ENCODE peak calls at places on chromosome 19, in ten cellular contexts. M, N, B, X, R, Y, L, A, J and Z are unnamed samples. For H3K36me3 and H3K4me1, the result is how much of the 10 kb centered on the place peaks cover.

GRCh38 chr19:14517840-14518505 is at the start of gene DNAJB1:
- DNase-seq in A (peak), L (peak), N (peak), B (peak), R (peak), M (peak), Y (peak), J (peak), X (peak), Z (peak)

GRCh38 chr19:408441-409005 is 424 bp downstream of the C2CD4C start:
- DNase-seq in A (peak), M (no peak), L (no peak), J (no peak), N (no peak), R (no peak), B (no peak), Y (no peak), X (peak), Z (no peak)

GRCh38 chr19:39845172-39845571 is 1.0 kb downstream of the FBL start:
- DNase-seq in L (no peak), M (no peak), Y (no peak), A (no peak), N (no peak), B (no peak), R (no peak), J (no peak), X (no peak), Z (peak)

GRCh38 chr19:4636151-4636717 is 3.1 kb upstream of the TNFAIP8L1 start:
- DNase-seq in M (peak), L (no peak), A (peak), X (peak), R (peak), N (peak), Y (peak), J (peak), B (no peak), Z (peak)

GRCh38 chr19:55649579-55650557 is 1.9 kb downstream of the CCDC106 start:
- DNase-seq in B (no peak), A (no peak), J (no peak), Y (no peak), N (no peak), L (no peak), M (no peak), X (no peak), R (no peak), Z (no peak)

GRCh38 chr19:35889370-35890112 is 10.8 kb downstream of the NFKBID start:
- DNase-seq in R (no peak), B (no peak), M (no peak), X (no peak), L (no peak), N (no peak), A (no peak), J (no peak), Y (no peak), Z (no peak)

GRCh38 chr19:57888107-57888493 is 737 bp downstream of the ZNF814 start:
- DNase-seq in L (no peak), Y (no peak), R (no peak), N (no peak), M (no peak), B (no peak), A (no peak), X (no peak), J (peak), Z (no peak)

GRCh38 chr19:39070888-39071287 is 13.3 kb upstream of the ACP7 start:
- DNase-seq in Y (no peak), N (peak), B (no peak), R (no peak), J (no peak), L (no peak), A (no peak), M (no peak), X (no peak), Z (no peak)

GRCh38 chr19:2235396-2236284 is 489 bp downstream of the PLEKHJ1 start:
- DNase-seq in R (peak), L (peak), B (no peak), N (no peak), A (no peak), X (no peak), M (peak), Y (peak), J (peak), Z (no peak)

GRCh38 chr19:1284979-1285736 is 515 bp upstream of the EFNA2 start:
- DNase-seq in R (peak), N (no peak), B (no peak), M (no peak), A (peak), X (no peak), Y (no peak), L (no peak), J (no peak), Z (no peak)

GRCh38 chr19:41998246-41999020 is 4.4 kb upstream of the ATP1A3 start:
- DNase-seq in X (no peak), L (no peak), J (peak), M (peak), Y (peak), A (no peak), N (peak), B (no peak), R (peak), Z (no peak)

GRCh38 chr19:38036707-38037106 is 129.7 kb downstream of the SIPA1L3 start:
- DNase-seq in Y (no peak), A (no peak), J (no peak), B (no peak), X (no peak), M (no peak), L (no peak), R (no peak), N (no peak), Z (no peak)

GRCh38 chr19:42086770-42087550 is 11.0 kb downstream of the ZNF574 start:
- DNase-seq in M (no peak), X (no peak), R (no peak), L (no peak), A (no peak), Y (no peak), N (no peak), J (no peak), B (no peak), Z (no peak)

GRCh38 chr19:31175564-31176348 is 173.5 kb downstream of the TSHZ3 start:
- DNase-seq in N (no peak), Y (no peak), M (no peak), L (no peak), A (no peak), R (no peak), J (no peak), X (no peak), B (no peak), Z (no peak)

GRCh38 chr19:49214701-49215100 is 57.1 kb downstream of the TRPM4 start:
- DNase-seq in L (no peak), R (no peak), A (no peak), M (no peak), J (no peak), B (no peak), X (no peak), Y (no peak), N (no peak), Z (no peak)

GRCh38 chr19:29666634-29667389 is 1.6 kb downstream of the PLEKHF1 start:
- DNase-seq in L (no peak), X (peak), Y (peak), J (peak), B (peak), N (peak), R (peak), M (peak), A (peak), Z (peak)

GRCh38 chr19:58364127-58364526 is 1.6 kb upstream of the ZNF497 start:
- DNase-seq in N (no peak), X (no peak), R (no peak), L (no peak), B (no peak), J (no peak), M (no peak), A (no peak), Y (no peak), Z (no peak)

GRCh38 chr19:49556412-49557398 is 23.7 kb downstream of the NOSIP start:
- DNase-seq in B (no peak), Y (no peak), X (no peak), A (no peak), R (peak), J (peak), M (no peak), N (no peak), L (no peak), Z (no peak)

GRCh38 chr19:29076963-29077362 is 136.0 kb downstream of the UQCRFS1 start:
- DNase-seq in L (no peak), B (no peak), N (no peak), A (no peak), J (no peak), R (no peak), X (no peak), M (no peak), Y (no peak), Z (no peak)

GRCh38 chr19:40588926-40589569 is 12.1 kb upstream of the LTBP4 start:
- DNase-seq in R (no peak), B (no peak), X (no peak), J (no peak), L (no peak), M (no peak), N (no peak), Y (no peak), A (no peak), Z (no peak)

GRCh38 chr19:7999376-7999775 is 6.1 kb downstream of the ELAVL1 start:
- DNase-seq in A (no peak), J (no peak), X (no peak), Y (no peak), R (no peak), M (no peak), B (no peak), L (no peak), N (no peak), Z (no peak)

GRCh38 chr19:7998081-7998480 is 7.4 kb downstream of the ELAVL1 start:
- DNase-seq in Y (no peak), N (peak), M (no peak), X (no peak), J (no peak), L (no peak), R (no peak), A (no peak), B (no peak), Z (no peak)

GRCh38 chr19:8001995-8002849 is 3.2 kb downstream of the ELAVL1 start:
- DNase-seq in Y (peak), R (peak), B (no peak), L (peak), M (peak), A (peak), N (peak), J (peak), X (peak), Z (peak)

GRCh38 chr19:8001651-8001994 is 3.8 kb downstream of the ELAVL1 start:
- DNase-seq in A (peak), X (no peak), Y (no peak), R (no peak), L (no peak), N (no peak), B (no peak), J (no peak), M (no peak), Z (no peak)

DNA sequence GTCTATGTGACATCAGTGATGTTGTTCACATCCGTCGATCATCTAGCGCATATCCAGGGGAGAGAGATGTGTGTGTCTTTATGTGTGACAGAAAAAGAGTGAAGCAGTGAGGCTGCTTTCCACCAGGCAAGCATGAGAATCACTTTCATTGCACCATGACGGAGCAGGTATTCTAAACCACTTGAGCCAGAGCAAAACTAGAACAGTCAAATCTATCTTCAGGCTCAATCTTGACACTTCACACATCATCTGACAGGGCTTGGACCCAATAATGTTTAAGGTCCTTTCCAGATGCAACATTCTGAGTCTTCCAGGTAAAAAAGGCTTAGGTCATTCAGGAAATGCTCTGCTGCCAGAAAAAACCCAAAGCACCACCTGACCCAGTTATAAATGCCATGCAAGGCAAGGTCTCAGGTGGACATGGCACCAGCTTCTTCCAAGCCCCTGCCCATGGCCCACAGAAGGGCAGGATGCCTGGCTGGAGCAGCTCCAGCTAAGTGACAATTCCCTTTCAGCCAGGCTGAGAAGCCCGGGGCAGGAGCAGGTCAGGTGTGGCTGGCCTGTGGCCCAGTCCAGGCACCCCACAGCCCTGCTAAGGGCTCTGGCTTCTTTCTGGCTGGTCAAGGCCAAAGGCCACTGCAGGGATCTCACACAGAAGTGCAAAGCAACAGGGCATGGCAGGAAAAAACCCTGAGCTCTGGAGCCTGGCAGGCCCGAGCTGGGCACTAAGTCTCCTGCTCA is 5.0 kb downstream of the ELAVL1 start:
- DNase-seq in L (no peak), R (no peak), J (no peak), X (no peak), B (no peak), N (no peak), Y (no peak), A (peak), M (no peak), Z (no peak)
- H3K36me3 ChIP-seq in L (under half), R (under half), J (under half), X (under half), B (under half), N (under half), Y (under half), A (under half), M (under half), Z (under half)

DNA sequence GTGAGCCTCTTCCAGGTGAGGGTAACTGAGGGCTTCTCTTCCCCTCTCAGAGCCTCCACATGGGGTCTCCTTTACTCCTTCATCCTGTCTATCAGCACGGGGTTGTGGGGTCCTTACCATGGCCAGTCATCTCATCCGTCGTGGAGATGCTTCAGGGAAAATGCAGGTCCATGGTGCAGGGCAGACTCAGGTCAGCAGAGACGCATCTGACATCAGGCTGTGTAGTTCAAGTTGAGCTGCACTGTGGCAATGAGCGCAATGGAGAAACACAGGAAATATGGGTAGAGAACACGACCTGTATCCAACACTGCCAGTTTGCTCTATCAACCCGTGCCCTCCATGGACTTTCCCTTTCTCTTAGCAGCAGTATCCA is 13.9 kb downstream of the LILRA5 start:
- DNase-seq in L (no peak), Y (no peak), M (no peak), R (no peak), A (no peak), B (peak), X (peak), J (no peak), N (no peak), Z (no peak)
- H3K4me1 ChIP-seq in L (under half), Y (under half), M (under half), R (under half), A (under half), B (under half), X (under half), J (under half), N (under half), Z (under half)

GRCh38 chr19:17560205-17560595 is 4.8 kb downstream of the COLGALT1 start:
- DNase-seq in Y (no peak), A (no peak), J (no peak), B (no peak), N (peak), M (peak), L (peak), R (no peak), X (no peak), Z (no peak)
- H3K36me3 ChIP-seq in Y (under half), A (under half), J (under half), B (under half), N (under half), M (under half), L (under half), R (under half), X (half or more), Z (under half)

GRCh38 chr19:43662487-43662886 is 7.5 kb downstream of the PLAUR start:
- DNase-seq in J (no peak), B (no peak), R (peak), M (no peak), N (no peak), Y (no peak), X (no peak), A (no peak), L (no peak), Z (no peak)

GRCh38 chr19:43656436-43656835 is 13.5 kb downstream of the PLAUR start:
- DNase-seq in X (no peak), L (no peak), R (no peak), A (no peak), M (no peak), N (no peak), J (no peak), Y (no peak), B (no peak), Z (no peak)

GRCh38 chr19:43658001-43658400 is 12.0 kb downstream of the PLAUR start:
- DNase-seq in B (no peak), J (no peak), M (no peak), X (no peak), L (no peak), R (no peak), Y (no peak), N (no peak), A (no peak), Z (no peak)

GRCh38 chr19:43664008-43664407 is 6.0 kb downstream of the PLAUR start:
- DNase-seq in N (no peak), B (no peak), R (no peak), J (no peak), X (no peak), L (no peak), A (no peak), M (no peak), Y (no peak), Z (no peak)

DNA sequence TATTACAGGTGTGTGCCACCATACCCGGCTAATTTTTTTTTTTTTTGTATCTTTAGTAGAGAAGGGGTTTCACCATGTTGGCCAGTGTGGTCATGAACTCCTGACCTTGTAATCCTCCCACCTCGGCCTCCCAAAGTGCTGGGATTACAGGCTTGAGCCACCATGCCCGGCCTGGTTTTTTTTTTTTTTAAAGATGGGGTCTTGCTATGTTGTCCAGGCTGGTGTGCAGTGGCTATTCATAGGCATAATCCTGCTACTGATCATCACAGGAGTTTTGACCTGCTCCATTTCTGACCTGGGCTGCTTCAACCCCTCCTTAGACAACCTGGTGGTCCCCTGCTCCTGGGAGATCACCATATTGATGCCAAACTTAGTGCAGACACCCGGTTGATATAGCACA is 9.7 kb downstream of the PLAUR start:
- DNase-seq in N (no peak), A (no peak), B (no peak), L (no peak), M (no peak), R (no peak), Y (no peak), X (no peak), J (no peak), Z (no peak)
- H3K4me1 ChIP-seq in N (under half), A (under half), B (under half), L (under half), M (under half), R (under half), Y (under half), X (under half), J (under half), Z (under half)

GRCh38 chr19:47153266-47153665 is 22.6 kb downstream of the SAE1 start:
- DNase-seq in N (no peak), L (no peak), A (no peak), X (no peak), B (no peak), M (no peak), Y (no peak), R (no peak), J (no peak), Z (peak)
- H3K36me3 ChIP-seq in N (under half), L (under half), A (under half), X (half or more), B (under half), M (under half), Y (under half), R (under half), J (under half), Z (under half)

GRCh38 chr19:19421326-19421725 is 15.9 kb downstream of the GATAD2A start:
- DNase-seq in Y (no peak), L (no peak), M (no peak), X (no peak), R (no peak), J (no peak), B (no peak), N (no peak), A (no peak), Z (no peak)
- H3K4me1 ChIP-seq in Y (half or more), L (under half), M (under half), X (under half), R (under half), J (under half), B (half or more), N (under half), A (under half), Z (under half)

GRCh38 chr19:48123907-48124675 is 13.5 kb upstream of the PLA2G4C start:
- DNase-seq in J (peak), M (peak), Y (no peak), A (no peak), R (peak), L (no peak), N (peak), X (no peak), B (no peak), Z (peak)
- H3K36me3 ChIP-seq in J (under half), M (under half), Y (under half), A (under half), R (under half), L (under half), N (under half), X (under half), B (under half), Z (under half)

GRCh38 chr19:6721113-6721474 is 644 bp upstream of the C3 start:
- DNase-seq in Y (no peak), B (no peak), N (no peak), L (no peak), R (no peak), J (no peak), M (no peak), A (no peak), X (no peak), Z (no peak)

GRCh38 chr19:6724631-6725185 is 4.3 kb upstream of the C3 start:
- DNase-seq in B (no peak), J (no peak), N (no peak), R (no peak), Y (no peak), M (no peak), X (no peak), A (no peak), L (no peak), Z (no peak)

GRCh38 chr19:6723738-6724137 is 3.3 kb upstream of the C3 start:
- DNase-seq in M (no peak), X (no peak), A (no peak), L (no peak), Y (no peak), N (no peak), B (no peak), R (no peak), J (no peak), Z (no peak)

GRCh38 chr19:6721773-6722172 is 1.3 kb upstream of the C3 start:
- DNase-seq in M (no peak), Y (no peak), N (no peak), B (no peak), A (no peak), L (no peak), R (no peak), X (no peak), J (no peak), Z (no peak)

GRCh38 chr19:6723108-6723618 is 2.7 kb upstream of the C3 start:
- DNase-seq in X (peak), N (peak), J (no peak), L (no peak), B (no peak), Y (no peak), A (peak), M (peak), R (no peak), Z (peak)
- H3K4me1 ChIP-seq in X (under half), N (under half), J (under half), L (under half), B (under half), Y (under half), A (under half), M (under half), R (under half), Z (under half)

DNA sequence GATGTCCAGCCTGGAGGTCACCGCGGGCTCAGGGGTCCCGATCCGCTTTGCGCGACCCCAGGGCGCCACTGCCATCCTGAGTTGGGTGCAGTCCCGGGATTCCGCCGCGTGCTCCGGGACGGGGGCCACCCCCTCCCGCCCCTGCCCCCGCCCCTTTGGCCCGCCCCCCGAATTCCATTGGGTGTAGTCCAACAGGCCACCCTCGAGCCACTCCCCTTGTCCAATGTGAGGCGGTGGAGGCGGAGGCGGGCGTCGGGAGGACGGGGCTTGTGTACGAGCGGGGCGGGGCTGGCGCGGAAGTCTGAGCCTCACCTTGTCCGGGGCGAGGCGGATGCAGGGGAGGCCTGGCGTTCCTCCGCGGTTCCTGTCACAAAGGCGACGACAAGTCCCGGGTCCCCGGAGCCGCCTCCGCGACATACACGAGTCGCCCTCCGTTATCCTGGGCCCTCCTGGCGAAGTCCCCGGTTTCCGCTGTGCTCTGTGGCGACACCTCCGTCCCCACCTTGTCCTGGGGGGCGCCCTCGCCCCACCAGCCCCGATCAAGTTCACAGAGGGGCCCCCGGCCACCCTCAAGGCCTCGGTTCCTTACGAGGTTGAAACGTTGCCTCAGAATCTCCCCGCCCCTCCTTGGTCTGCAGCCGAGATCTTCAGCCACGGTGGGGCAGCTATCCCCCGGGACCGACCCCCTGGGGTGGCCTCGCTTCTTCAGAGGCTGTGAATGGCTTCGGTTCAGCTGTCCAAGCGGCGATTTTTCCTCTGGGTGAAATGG is 1.2 kb downstream of the LDLR start:
- DNase-seq in M (peak), A (peak), R (peak), N (peak), L (peak), B (peak), J (peak), X (peak), Y (peak), Z (peak)
- H3K36me3 ChIP-seq in M (under half), A (under half), R (under half), N (under half), L (under half), B (under half), J (under half), X (under half), Y (under half), Z (under half)